ENCODE peak calls at places on chromosomes 6 and 20, in six cellular contexts. One of them, this sample, is unnamed.

GRCh38 chr6:43495409-43495941 is 14.7 kb downstream of the LRRC73 start:
- DNase-seq in H1: no peak
- DNase-seq in GM12878: no peak
- DNase-seq in K562: no peak
- DNase-seq in HCT116: no peak
- DNase-seq in HepG2: peak; percentile 41
- DNase-seq in this sample: no peak

GRCh38 chr6:89360415-89360999 is 8.0 kb upstream of the UBE2J1 start:
- DNase-seq in K562: no peak
- DNase-seq in HCT116: no peak
- DNase-seq in GM12878: no peak
- DNase-seq in H1: no peak
- DNase-seq in HepG2: no peak
- DNase-seq in this sample: no peak

GRCh38 chr6:155787168-155787567 is 331.5 kb upstream of the NOX3 start:
- DNase-seq in HCT116: no peak
- DNase-seq in H1: no peak
- DNase-seq in K562: no peak
- DNase-seq in GM12878: no peak
- DNase-seq in HepG2: no peak
- DNase-seq in this sample: no peak

GRCh38 chr6:75285156-75285639 is 606 bp upstream of the TMEM30A start:
- DNase-seq in H1: no peak
- DNase-seq in K562: no peak
- DNase-seq in HCT116: no peak
- DNase-seq in HepG2: no peak
- DNase-seq in GM12878: no peak
- DNase-seq in this sample: no peak

GRCh38 chr6:42354707-42355106 is 97.0 kb downstream of the TRERF1 start:
- DNase-seq in HepG2: no peak
- DNase-seq in K562: no peak
- DNase-seq in HCT116: no peak
- DNase-seq in GM12878: no peak
- DNase-seq in H1: no peak
- DNase-seq in this sample: no peak

GRCh38 chr6:130872250-130873095 is 45.3 kb downstream of the SMLR1 start:
- DNase-seq in GM12878: no peak
- DNase-seq in HCT116: peak; percentile 27
- DNase-seq in HepG2: peak; percentile 62
- DNase-seq in H1: peak; percentile 85
- DNase-seq in K562: peak; percentile 52
- DNase-seq in this sample: peak; percentile 39

GRCh38 chr20:43843965-43844660 is 70.5 kb upstream of the TOX2 start:
- DNase-seq in H1: peak; percentile 29
- DNase-seq in HCT116: no peak
- DNase-seq in GM12878: no peak
- DNase-seq in K562: no peak
- DNase-seq in HepG2: no peak
- DNase-seq in this sample: no peak

GRCh38 chr20:10427060-10427692 is 6.8 kb downstream of the MKKS start:
- DNase-seq in HCT116: no peak
- DNase-seq in H1: no peak
- DNase-seq in K562: no peak
- DNase-seq in HepG2: peak; percentile 71
- DNase-seq in GM12878: no peak
- DNase-seq in this sample: no peak

GRCh38 chr6:102853249-102853955 is 1459.9 kb downstream of the GRIK2 start:
- DNase-seq in H1: no peak
- DNase-seq in HCT116: no peak
- DNase-seq in K562: no peak
- DNase-seq in HepG2: no peak
- DNase-seq in GM12878: no peak
- DNase-seq in this sample: no peak
- TF ChIP-seq ZNF274 in H1: no peak
- TF ChIP-seq ZNF274 in HCT116: no peak
- TF ChIP-seq ZNF274 in K562: no peak
- TF ChIP-seq ZNF274 in HepG2: no peak
- TF ChIP-seq ZNF274 in GM12878: no peak
- TF ChIP-seq ZNF274 in this sample: no peak

GRCh38 chr20:32474967-32475819 is 109.9 kb downstream of the NOL4L start:
- DNase-seq in H1: peak; percentile 65
- DNase-seq in GM12878: no peak
- DNase-seq in K562: peak; percentile 98
- DNase-seq in HepG2: peak; percentile 86
- DNase-seq in HCT116: no peak
- DNase-seq in this sample: no peak
- TF ChIP-seq ZNF274 in H1: no peak
- TF ChIP-seq ZNF274 in GM12878: no peak
- TF ChIP-seq ZNF274 in K562: no peak
- TF ChIP-seq ZNF274 in HepG2: peak; percentile 60
- TF ChIP-seq ZNF274 in HCT116: no peak
- TF ChIP-seq ZNF274 in this sample: no peak

DNA sequence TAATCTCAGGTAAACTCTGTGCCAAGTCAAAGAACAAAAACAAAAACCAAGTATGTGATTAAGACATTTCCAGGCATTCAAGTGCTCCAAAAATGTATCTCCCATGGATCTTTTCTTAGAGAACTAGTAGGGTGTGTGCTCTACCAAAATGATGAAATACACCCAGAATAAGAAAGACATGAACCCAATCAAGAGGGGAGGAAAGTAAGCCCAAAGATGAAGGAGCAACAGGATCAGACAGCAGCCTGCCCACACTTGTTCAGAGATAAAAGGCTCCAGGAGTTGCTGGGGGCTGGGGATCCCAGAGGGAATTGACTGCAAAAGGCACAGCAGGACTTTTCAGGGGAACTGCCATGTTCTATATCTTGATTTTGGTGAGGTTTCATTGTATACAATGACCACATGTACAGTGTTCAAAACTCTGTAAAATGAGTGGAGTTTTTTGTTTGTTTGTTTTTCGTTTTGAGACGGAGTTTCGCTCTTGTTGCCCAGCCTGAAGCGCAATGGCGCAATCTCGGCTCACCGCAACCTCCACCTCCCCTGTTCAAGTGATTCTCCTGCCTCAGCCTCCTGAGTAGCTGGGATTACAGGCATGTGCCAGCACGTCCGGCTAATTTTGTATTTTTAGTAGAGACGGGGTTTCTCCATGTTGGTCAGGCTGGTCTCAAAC is 24.4 kb downstream of the GCM1 start:
- DNase-seq in K562: no peak
- DNase-seq in GM12878: no peak
- DNase-seq in HCT116: no peak
- DNase-seq in H1: no peak
- DNase-seq in HepG2: no peak
- DNase-seq in this sample: no peak
- TF ChIP-seq ZNF274 in K562: no peak
- TF ChIP-seq ZNF274 in GM12878: no peak
- TF ChIP-seq ZNF274 in HCT116: no peak
- TF ChIP-seq ZNF274 in H1: no peak
- TF ChIP-seq ZNF274 in HepG2: no peak
- TF ChIP-seq ZNF274 in this sample: no peak

GRCh38 chr6:28810655-28811053 is 113.1 kb downstream of the TRIM27 start:
- DNase-seq in HCT116: no peak
- DNase-seq in K562: no peak
- DNase-seq in H1: no peak
- DNase-seq in HepG2: no peak
- DNase-seq in GM12878: no peak
- DNase-seq in this sample: no peak

GRCh38 chr6:28809947-28810654 is 113.7 kb downstream of the TRIM27 start:
- DNase-seq in K562: peak; percentile 43
- DNase-seq in HepG2: no peak
- DNase-seq in GM12878: no peak
- DNase-seq in H1: no peak
- DNase-seq in HCT116: no peak
- DNase-seq in this sample: no peak

GRCh38 chr6:28808383-28808782 is 115.4 kb downstream of the TRIM27 start:
- DNase-seq in K562: no peak
- DNase-seq in H1: no peak
- DNase-seq in HepG2: no peak
- DNase-seq in GM12878: no peak
- DNase-seq in HCT116: no peak
- DNase-seq in this sample: no peak

GRCh38 chr6:28811873-28812272 is 111.9 kb downstream of the TRIM27 start:
- DNase-seq in HCT116: no peak
- DNase-seq in K562: peak; percentile 63
- DNase-seq in HepG2: peak; percentile 41
- DNase-seq in GM12878: no peak
- DNase-seq in H1: no peak
- DNase-seq in this sample: no peak

GRCh38 chr6:28807682-28808280 is 116.0 kb downstream of the TRIM27 start:
- DNase-seq in GM12878: no peak
- DNase-seq in K562: peak; percentile 75
- DNase-seq in HepG2: peak; percentile 81
- DNase-seq in HCT116: peak; percentile 75
- DNase-seq in H1: peak; percentile 90
- DNase-seq in this sample: peak; percentile 33
- TF ChIP-seq ZNF274 in GM12878: no peak
- TF ChIP-seq ZNF274 in K562: peak; percentile 64
- TF ChIP-seq ZNF274 in HepG2: no peak
- TF ChIP-seq ZNF274 in HCT116: no peak
- TF ChIP-seq ZNF274 in H1: no peak
- TF ChIP-seq ZNF274 in this sample: no peak

DNA sequence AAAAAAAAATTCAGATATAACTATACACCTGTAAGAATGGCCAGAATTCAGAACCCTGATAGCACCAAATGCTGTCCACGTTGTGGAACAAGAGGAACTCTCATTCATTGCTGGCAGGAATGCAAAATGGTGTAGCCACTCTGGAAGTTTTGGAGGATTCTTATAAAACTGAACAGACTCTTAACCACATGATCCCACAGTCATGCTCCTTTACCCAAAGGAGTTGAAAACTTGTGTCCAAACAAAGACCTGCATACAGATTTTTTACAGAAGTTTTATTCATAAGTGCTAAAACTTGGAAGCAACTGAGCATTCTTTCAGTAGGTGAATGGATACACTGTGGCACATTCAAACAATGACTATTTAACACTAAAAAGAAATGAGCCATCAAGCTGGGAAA is 32.6 kb downstream of the PREP start:
- DNase-seq in K562: no peak
- DNase-seq in H1: no peak
- DNase-seq in GM12878: no peak
- DNase-seq in HCT116: no peak
- DNase-seq in HepG2: no peak
- DNase-seq in this sample: no peak
- TF ChIP-seq ZNF274 in K562: no peak
- TF ChIP-seq ZNF274 in H1: no peak
- TF ChIP-seq ZNF274 in GM12878: no peak
- TF ChIP-seq ZNF274 in HCT116: no peak
- TF ChIP-seq ZNF274 in HepG2: no peak
- TF ChIP-seq ZNF274 in this sample: no peak

DNA sequence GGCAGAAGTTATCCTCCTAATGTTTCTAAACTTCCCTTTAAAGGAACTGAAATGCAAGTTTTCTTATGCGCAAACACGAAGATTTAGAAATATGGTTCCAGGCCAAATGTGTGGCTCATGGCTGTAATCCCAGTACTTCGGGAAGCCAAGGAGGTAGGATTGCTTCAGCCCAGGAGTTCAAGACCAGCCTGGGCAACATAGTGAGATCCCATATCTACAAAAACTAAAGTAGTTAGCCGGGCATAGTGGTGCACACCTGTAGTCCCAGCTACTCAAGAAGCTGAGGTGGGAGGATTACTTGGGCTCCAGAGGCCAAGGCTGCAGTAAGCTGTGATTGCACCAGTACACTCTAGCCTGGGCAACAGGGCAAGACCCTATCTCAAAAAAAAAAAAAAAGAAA is 95.8 kb upstream of the SCAF8 start:
- DNase-seq in H1: no peak
- DNase-seq in GM12878: no peak
- DNase-seq in K562: no peak
- DNase-seq in HepG2: no peak
- DNase-seq in HCT116: no peak
- DNase-seq in this sample: no peak
- TF ChIP-seq ZNF274 in H1: no peak
- TF ChIP-seq ZNF274 in GM12878: no peak
- TF ChIP-seq ZNF274 in K562: no peak
- TF ChIP-seq ZNF274 in HepG2: no peak
- TF ChIP-seq ZNF274 in HCT116: no peak
- TF ChIP-seq ZNF274 in this sample: no peak

DNA sequence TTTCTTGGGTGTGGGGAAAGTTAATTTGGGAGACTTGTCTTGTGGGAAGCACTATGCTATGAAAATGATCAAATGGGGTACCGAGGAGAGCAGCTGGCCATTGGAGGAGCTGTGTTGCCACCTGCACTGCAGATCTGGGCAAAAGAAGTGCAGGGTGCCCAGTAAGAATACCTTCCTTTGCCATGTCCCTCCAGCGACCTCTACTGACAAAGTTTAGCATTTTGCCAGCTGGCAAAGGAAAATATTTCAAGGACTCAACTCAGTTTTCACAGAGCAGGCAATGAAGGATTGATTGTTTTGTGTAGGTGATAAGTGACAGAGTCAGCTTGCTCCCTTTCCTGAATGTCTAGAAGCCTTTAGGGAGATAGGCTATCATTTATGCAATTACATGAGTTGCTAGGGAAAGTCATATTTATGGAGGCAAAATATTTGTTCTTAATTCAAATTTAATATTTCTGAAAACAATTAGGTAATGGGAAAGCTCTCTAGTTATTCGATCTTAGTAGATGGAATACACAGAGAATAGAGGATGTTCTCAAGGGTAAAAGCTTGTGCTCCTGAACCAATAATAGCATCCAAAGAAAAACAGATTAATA is 118.4 kb downstream of the FARS2 start:
- DNase-seq in GM12878: peak; percentile 25
- DNase-seq in H1: peak; percentile 64
- DNase-seq in HepG2: peak; percentile 71
- DNase-seq in K562: peak; percentile 43
- DNase-seq in HCT116: peak; percentile 24
- DNase-seq in this sample: peak; percentile 13
- TF ChIP-seq ZNF274 in GM12878: no peak
- TF ChIP-seq ZNF274 in H1: no peak
- TF ChIP-seq ZNF274 in HepG2: no peak
- TF ChIP-seq ZNF274 in K562: no peak
- TF ChIP-seq ZNF274 in HCT116: no peak
- TF ChIP-seq ZNF274 in this sample: no peak

This sample was measured in NT2/D1.